ENCODE peak calls at places on chromosomes 3 and 15, in ten cellular contexts. One of them, this sample, is unnamed.

GRCh38 chr15:77421370-77421700 is 647 bp downstream of the HMG20A start:
- DNase-seq in lower lobe of right lung: no peak
- DNase-seq in stimulated activated CD8-positive, alpha-beta memory T cell treated with anti-CD3 and anti-CD28 coated beads, Interleukin-4, amount 100 ng/mL, for 1 hour: no peak
- DNase-seq in kidney tubule cell: peak; percentile 29
- DNase-seq in coronary artery: no peak
- DNase-seq in putamen: no peak
- DNase-seq in brain microvascular endothelial cell: no peak
- DNase-seq in activated CD8-positive, alpha-beta memory T cell treated with anti-CD3 and anti-CD28 coated beads for 48 hours: no peak
- DNase-seq in uterus: no peak
- DNase-seq in activated naive CD4-positive, alpha-beta T cell treated with Interleukin-2 at 50 U/mL for 16 hours: no peak
- DNase-seq in this sample: peak; percentile 18

GRCh38 chr3:42600958-42601675 is 631 bp downstream of the NKTR start:
- DNase-seq in kidney tubule cell: peak; percentile 68
- DNase-seq in activated naive CD4-positive, alpha-beta T cell treated with Interleukin-2 at 50 U/mL for 16 hours: peak; percentile 63
- DNase-seq in lower lobe of right lung: peak; percentile 75
- DNase-seq in brain microvascular endothelial cell: peak; percentile 58
- DNase-seq in uterus: peak; percentile 61
- DNase-seq in activated CD8-positive, alpha-beta memory T cell treated with anti-CD3 and anti-CD28 coated beads for 48 hours: no peak
- DNase-seq in putamen: peak; percentile 50
- DNase-seq in coronary artery: peak; percentile 87
- DNase-seq in stimulated activated CD8-positive, alpha-beta memory T cell treated with anti-CD3 and anti-CD28 coated beads, Interleukin-4, amount 100 ng/mL, for 1 hour: peak; percentile 17
- DNase-seq in this sample: peak; percentile 60

GRCh38 chr3:156389151-156389760 is 165.7 kb downstream of the SSR3 start:
- DNase-seq in activated CD8-positive, alpha-beta memory T cell treated with anti-CD3 and anti-CD28 coated beads for 48 hours: no peak
- DNase-seq in putamen: no peak
- DNase-seq in kidney tubule cell: no peak
- DNase-seq in activated naive CD4-positive, alpha-beta T cell treated with Interleukin-2 at 50 U/mL for 16 hours: no peak
- DNase-seq in coronary artery: no peak
- DNase-seq in stimulated activated CD8-positive, alpha-beta memory T cell treated with anti-CD3 and anti-CD28 coated beads, Interleukin-4, amount 100 ng/mL, for 1 hour: no peak
- DNase-seq in lower lobe of right lung: no peak
- DNase-seq in uterus: no peak
- DNase-seq in brain microvascular endothelial cell: no peak
- DNase-seq in this sample: no peak

GRCh38 chr15:70196314-70197291 is 98.9 kb upstream of the TLE3 start:
- DNase-seq in lower lobe of right lung: peak; percentile 57
- DNase-seq in putamen: no peak
- DNase-seq in stimulated activated CD8-positive, alpha-beta memory T cell treated with anti-CD3 and anti-CD28 coated beads, Interleukin-4, amount 100 ng/mL, for 1 hour: peak; percentile 17
- DNase-seq in coronary artery: no peak
- DNase-seq in activated naive CD4-positive, alpha-beta T cell treated with Interleukin-2 at 50 U/mL for 16 hours: peak; percentile 69
- DNase-seq in uterus: no peak
- DNase-seq in activated CD8-positive, alpha-beta memory T cell treated with anti-CD3 and anti-CD28 coated beads for 48 hours: no peak
- DNase-seq in brain microvascular endothelial cell: peak; percentile 91
- DNase-seq in kidney tubule cell: peak; percentile 56
- DNase-seq in this sample: peak; percentile 99

GRCh38 chr15:73884159-73884558 is 10.8 kb downstream of the TBC1D21 start:
- DNase-seq in uterus: peak; percentile 2
- DNase-seq in activated naive CD4-positive, alpha-beta T cell treated with Interleukin-2 at 50 U/mL for 16 hours: no peak
- DNase-seq in brain microvascular endothelial cell: no peak
- DNase-seq in activated CD8-positive, alpha-beta memory T cell treated with anti-CD3 and anti-CD28 coated beads for 48 hours: no peak
- DNase-seq in putamen: no peak
- DNase-seq in stimulated activated CD8-positive, alpha-beta memory T cell treated with anti-CD3 and anti-CD28 coated beads, Interleukin-4, amount 100 ng/mL, for 1 hour: no peak
- DNase-seq in lower lobe of right lung: no peak
- DNase-seq in kidney tubule cell: no peak
- DNase-seq in coronary artery: peak; percentile 45
- DNase-seq in this sample: no peak

GRCh38 chr15:80932989-80933388 is 56.6 kb downstream of the MESD start:
- DNase-seq in brain microvascular endothelial cell: peak; percentile 14
- DNase-seq in stimulated activated CD8-positive, alpha-beta memory T cell treated with anti-CD3 and anti-CD28 coated beads, Interleukin-4, amount 100 ng/mL, for 1 hour: no peak
- DNase-seq in putamen: no peak
- DNase-seq in activated CD8-positive, alpha-beta memory T cell treated with anti-CD3 and anti-CD28 coated beads for 48 hours: no peak
- DNase-seq in activated naive CD4-positive, alpha-beta T cell treated with Interleukin-2 at 50 U/mL for 16 hours: no peak
- DNase-seq in uterus: peak; percentile 29
- DNase-seq in kidney tubule cell: no peak
- DNase-seq in lower lobe of right lung: no peak
- DNase-seq in coronary artery: no peak
- DNase-seq in this sample: no peak

GRCh38 chr3:195182470-195182795 is 88.5 kb downstream of the XXYLT1 start:
- DNase-seq in stimulated activated CD8-positive, alpha-beta memory T cell treated with anti-CD3 and anti-CD28 coated beads, Interleukin-4, amount 100 ng/mL, for 1 hour: no peak
- DNase-seq in putamen: no peak
- DNase-seq in coronary artery: no peak
- DNase-seq in activated naive CD4-positive, alpha-beta T cell treated with Interleukin-2 at 50 U/mL for 16 hours: peak; percentile 29
- DNase-seq in kidney tubule cell: peak; percentile 35
- DNase-seq in uterus: peak; percentile 46
- DNase-seq in brain microvascular endothelial cell: peak; percentile 62
- DNase-seq in lower lobe of right lung: no peak
- DNase-seq in activated CD8-positive, alpha-beta memory T cell treated with anti-CD3 and anti-CD28 coated beads for 48 hours: no peak
- DNase-seq in this sample: peak; percentile 46

GRCh38 chr15:77039217-77039533 is 31.7 kb downstream of the TSPAN3 start:
- DNase-seq in stimulated activated CD8-positive, alpha-beta memory T cell treated with anti-CD3 and anti-CD28 coated beads, Interleukin-4, amount 100 ng/mL, for 1 hour: no peak
- DNase-seq in uterus: no peak
- DNase-seq in putamen: no peak
- DNase-seq in lower lobe of right lung: no peak
- DNase-seq in activated CD8-positive, alpha-beta memory T cell treated with anti-CD3 and anti-CD28 coated beads for 48 hours: no peak
- DNase-seq in activated naive CD4-positive, alpha-beta T cell treated with Interleukin-2 at 50 U/mL for 16 hours: no peak
- DNase-seq in coronary artery: no peak
- DNase-seq in kidney tubule cell: no peak
- DNase-seq in brain microvascular endothelial cell: no peak
- DNase-seq in this sample: no peak

GRCh38 chr3:53166781-53167291 is 5.8 kb downstream of the PRKCD start:
- DNase-seq in putamen: peak; percentile 56
- DNase-seq in activated CD8-positive, alpha-beta memory T cell treated with anti-CD3 and anti-CD28 coated beads for 48 hours: no peak
- DNase-seq in activated naive CD4-positive, alpha-beta T cell treated with Interleukin-2 at 50 U/mL for 16 hours: no peak
- DNase-seq in brain microvascular endothelial cell: peak; percentile 25
- DNase-seq in lower lobe of right lung: peak; percentile 85
- DNase-seq in uterus: peak; percentile 36
- DNase-seq in coronary artery: no peak
- DNase-seq in kidney tubule cell: peak; percentile 45
- DNase-seq in stimulated activated CD8-positive, alpha-beta memory T cell treated with anti-CD3 and anti-CD28 coated beads, Interleukin-4, amount 100 ng/mL, for 1 hour: no peak
- DNase-seq in this sample: no peak